ENCODE peak calls at places on chromosomes 5 and 9, in ten cellular contexts. Z, S, W, N, O, K, C, I, P and M are unnamed samples.

GRCh38 chr5:124751031-124751430 is 4.6 kb upstream of the ZNF608 start:
- DNase-seq in Z (no peak), S (no peak), W (no peak), N (no peak), O (no peak), K (no peak), C (no peak), I (no peak), P (no peak), M (no peak)

GRCh38 chr5:73655521-73656160 is 29.6 kb downstream of the ARHGEF28 start:
- DNase-seq in Z (no peak), S (no peak), W (no peak), N (no peak), O (no peak), K (no peak), C (no peak), I (peak), P (no peak), M (no peak)

GRCh38 chr5:124922255-124922975 is 176.0 kb upstream of the ZNF608 start:
- DNase-seq in Z (no peak), S (no peak), W (peak), N (no peak), O (no peak), K (no peak), C (no peak), I (no peak), P (no peak), M (no peak)

GRCh38 chr5:172350212-172351181 is 66.9 kb upstream of the UBTD2 start:
- DNase-seq in Z (no peak), S (no peak), W (no peak), N (no peak), O (no peak), K (no peak), C (no peak), I (no peak), P (no peak), M (peak)

GRCh38 chr9:127877566-127877998 is at the start of gene AK1:
- DNase-seq in Z (no peak), S (peak), W (no peak), N (peak), O (no peak), K (peak), C (peak), I (peak), P (peak), M (peak)

GRCh38 chr5:45684118-45684517 is 12.1 kb downstream of the HCN1 start:
- DNase-seq in Z (no peak), S (no peak), W (no peak), N (no peak), O (no peak), K (no peak), C (no peak), I (no peak), P (no peak), M (no peak)

GRCh38 chr9:95610006-95610785 is 93.4 kb upstream of the PTCH1 start:
- DNase-seq in Z (no peak), S (no peak), W (no peak), N (no peak), O (no peak), K (no peak), C (no peak), I (no peak), P (no peak), M (no peak)

GRCh38 chr9:122132539-122132938 is 27.0 kb downstream of the NDUFA8 start:
- DNase-seq in Z (no peak), S (no peak), W (no peak), N (no peak), O (no peak), K (no peak), C (no peak), I (no peak), P (no peak), M (no peak)

GRCh38 chr5:113147088-113147487 is 170.5 kb downstream of the DCP2 start:
- DNase-seq in Z (no peak), S (no peak), W (peak), N (no peak), O (no peak), K (no peak), C (no peak), I (no peak), P (peak), M (no peak)

GRCh38 chr5:154190652-154191304 is at the start of gene GALNT10:
- DNase-seq in Z (peak), S (peak), W (no peak), N (peak), O (peak), K (no peak), C (peak), I (peak), P (peak), M (no peak)

GRCh38 chr9:111937781-111938426 is 41.3 kb downstream of the UGCG start:
- DNase-seq in Z (peak), S (no peak), W (peak), N (no peak), O (peak), K (no peak), C (peak), I (no peak), P (peak), M (no peak)

GRCh38 chr5:35854248-35854647 is 2.4 kb upstream of the IL7R start:
- DNase-seq in Z (peak), S (no peak), W (no peak), N (no peak), O (peak), K (no peak), C (no peak), I (no peak), P (no peak), M (no peak)